ENCODE peak calls at places on chromosomes 16 and 17, in six cellular contexts. F is H1, O is K562, V is HCT116, N is GM12878, I is HepG2. S is an unnamed sample.

GRCh38 chr16:57952909-57953308 is 18.0 kb downstream of the CNGB1 start:
- DNase-seq in F (no peak), O (no peak), V (no peak), N (no peak), I (no peak), S (no peak)

GRCh38 chr16:88045820-88046303 is 94.6 kb downstream of the BANP start:
- DNase-seq in F (no peak), O (no peak), V (no peak), N (peak), I (no peak), S (no peak)

GRCh38 chr17:37391146-37391545 is 15.4 kb downstream of the C17orf78 start:
- DNase-seq in F (no peak), O (no peak), V (no peak), N (no peak), I (no peak), S (no peak)

GRCh38 chr17:63476494-63476856 is 386 bp upstream of the ACE start:
- DNase-seq in F (no peak), O (peak), V (no peak), N (no peak), I (no peak), S (no peak)

GRCh38 chr17:1561420-1562177 is 993 bp downstream of the PITPNA start:
- DNase-seq in F (no peak), O (peak), V (no peak), N (no peak), I (no peak), S (no peak)

GRCh38 chr16:73048292-73049050 is 543 bp upstream of the ZFHX3 start:
- DNase-seq in F (no peak), O (no peak), V (no peak), N (no peak), I (peak), S (no peak)

GRCh38 chr17:37147301-37147812 is 198.6 kb downstream of the AATF start:
- DNase-seq in F (no peak), O (no peak), V (no peak), N (peak), I (peak), S (no peak)

GRCh38 chr17:60712675-60713074 is 35.0 kb downstream of the BCAS3 start:
- DNase-seq in F (no peak), O (no peak), V (no peak), N (no peak), I (peak), S (no peak)

GRCh38 chr17:40190197-40191021 is 13.1 kb downstream of the RAPGEFL1 start:
- DNase-seq in F (no peak), O (no peak), V (no peak), N (no peak), I (peak), S (peak)

GRCh38 chr17:20063665-20064648 is 54.8 kb downstream of the SPECC1 start:
- DNase-seq in F (no peak), O (no peak), V (peak), N (peak), I (no peak), S (no peak)

GRCh38 chr17:75832164-75832651 is 12.0 kb downstream of the UNC13D start:
- DNase-seq in F (no peak), O (no peak), V (no peak), N (no peak), I (no peak), S (no peak)

GRCh38 chr17:55518549-55518948 is 7.3 kb upstream of the SMIM36 start:
- DNase-seq in F (no peak), O (no peak), V (no peak), N (no peak), I (no peak), S (no peak)

GRCh38 chr17:2076461-2076984 is 21.6 kb downstream of the HIC1 start:
- DNase-seq in F (no peak), O (no peak), V (no peak), N (no peak), I (no peak), S (no peak)

GRCh38 chr17:80892900-80893603 is 98.6 kb upstream of the CHMP6 start:
- DNase-seq in F (no peak), O (no peak), V (peak), N (no peak), I (no peak), S (no peak)

GRCh38 chr17:11369570-11369969 is 128.6 kb downstream of the SHISA6 start:
- DNase-seq in F (no peak), O (no peak), V (no peak), N (no peak), I (no peak), S (no peak)

GRCh38 chr17:77325537-77325825 is 184.7 kb downstream of the SEC14L1 start:
- DNase-seq in F (no peak), O (no peak), V (no peak), N (no peak), I (no peak), S (no peak)

GRCh38 chr17:79174905-79175856 is 100.6 kb downstream of the ENGASE start:
- DNase-seq in F (no peak), O (no peak), V (no peak), N (no peak), I (no peak), S (no peak)

GRCh38 chr16:58843675-58844074 is 109.6 kb upstream of the GOT2 start:
- DNase-seq in F (no peak), O (peak), V (peak), N (peak), I (peak), S (peak)

GRCh38 chr17:58829172-58829637 is 73.6 kb downstream of the PPM1E start:
- DNase-seq in F (no peak), O (no peak), V (no peak), N (no peak), I (peak), S (no peak)

GRCh38 chr17:31917065-31917529 is 15.6 kb upstream of the UTP6 start:
- DNase-seq in F (no peak), O (no peak), V (no peak), N (no peak), I (no peak), S (no peak)

DNA sequence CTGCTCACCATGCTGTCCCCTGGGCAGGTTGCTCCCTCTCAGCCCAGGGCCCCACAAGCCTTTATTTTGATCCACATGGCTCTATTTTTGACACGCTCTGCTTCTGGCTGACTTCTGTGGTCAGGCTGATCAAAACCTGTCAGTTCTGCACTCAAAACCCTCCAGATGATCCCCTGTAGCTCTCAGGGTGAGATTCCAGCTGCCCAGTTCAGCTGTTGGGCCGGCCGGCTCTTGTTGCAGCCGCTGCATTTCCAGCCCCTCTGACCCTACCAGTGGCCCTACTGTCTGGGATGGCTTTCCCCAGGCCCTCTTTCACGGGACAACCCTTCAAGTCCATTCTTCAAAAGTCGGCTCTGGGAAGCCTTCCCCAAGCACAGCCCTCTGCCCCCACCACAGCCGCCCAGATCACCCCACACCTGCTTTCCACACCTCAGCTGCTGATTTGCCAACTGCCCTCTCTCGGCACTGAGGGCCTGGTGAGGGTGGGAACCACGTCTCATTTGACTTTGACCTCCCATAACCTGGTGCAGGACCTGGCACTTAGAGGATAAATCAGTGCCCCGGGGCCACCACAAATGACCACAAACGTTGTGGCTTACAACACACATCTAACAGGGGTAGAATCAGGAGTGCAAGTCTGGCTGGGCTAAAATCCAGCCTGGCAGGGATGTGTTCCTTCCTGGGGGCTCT is 16.3 kb upstream of the CACNG4 start:
- DNase-seq in F (no peak), O (no peak), V (no peak), N (no peak), I (no peak), S (no peak)
- TF ChIP-seq ZNF274 in F (no peak), O (no peak), V (no peak), N (no peak), I (no peak), S (no peak)

DNA sequence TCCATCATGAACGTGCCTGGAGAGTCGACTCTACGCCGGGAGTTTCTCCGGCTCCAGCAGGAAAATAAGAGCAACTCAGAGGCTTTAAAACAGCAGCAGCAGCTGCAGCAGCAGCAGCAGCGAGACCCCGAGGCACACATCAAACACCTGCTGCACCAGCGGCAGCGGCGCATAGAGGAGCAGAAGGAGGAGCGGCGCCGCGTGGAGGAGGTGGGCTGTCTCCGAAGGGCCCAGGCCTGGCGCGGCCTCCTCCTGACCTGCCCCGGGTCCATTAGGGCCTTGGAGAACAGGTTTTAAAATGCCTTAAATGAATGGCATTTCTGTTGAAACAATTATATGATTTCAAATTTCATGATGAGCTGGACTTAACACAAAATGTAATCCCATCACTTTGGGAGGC is 11.8 kb upstream of the C17orf107 start:
- DNase-seq in F (no peak), O (no peak), V (no peak), N (no peak), I (no peak), S (no peak)
- TF ChIP-seq ZNF274 in F (no peak), O (no peak), V (no peak), N (no peak), I (no peak), S (no peak)

DNA sequence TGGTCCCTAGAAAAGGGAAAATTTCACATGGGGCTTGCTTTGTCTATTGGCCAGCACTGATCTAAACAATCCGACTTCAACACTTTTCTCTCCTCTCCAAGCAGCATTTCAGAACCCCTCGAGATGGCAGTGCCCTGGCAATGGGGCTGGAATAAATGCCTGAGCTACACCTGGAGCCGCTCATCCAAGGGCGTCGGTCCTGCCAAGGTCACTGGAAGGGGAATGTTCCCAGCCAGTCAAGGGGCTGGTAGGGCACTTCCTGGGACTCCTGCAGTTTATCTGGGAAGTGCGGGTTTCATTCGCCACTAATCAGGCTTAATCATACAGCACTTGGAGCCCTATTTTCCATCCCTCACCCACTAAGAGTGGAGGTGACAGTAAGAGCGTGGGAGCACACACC is 17.1 kb downstream of the MEAK7 start:
- DNase-seq in F (no peak), O (no peak), V (no peak), N (no peak), I (no peak), S (no peak)
- TF ChIP-seq ZNF274 in F (no peak), O (no peak), V (no peak), N (no peak), I (no peak), S (no peak)

GRCh38 chr16:3599121-3599520 is 12.3 kb downstream of the SLX4 start:
- DNase-seq in F (no peak), O (no peak), V (no peak), N (no peak), I (peak), S (no peak)
- TF ChIP-seq ZNF274 in F (no peak), O (no peak), V (no peak), N (no peak), I (no peak), S (no peak)

GRCh38 chr16:12518238-12519004 is 285.3 kb downstream of the CPPED1 start:
- DNase-seq in F (no peak), O (no peak), V (no peak), N (no peak), I (no peak), S (no peak)
- TF ChIP-seq ZNF274 in F (no peak), O (no peak), V (no peak), N (no peak), I (no peak), S (no peak)

GRCh38 chr17:47703191-47703591 is 9.2 kb downstream of the TBKBP1 start:
- DNase-seq in F (no peak), O (no peak), V (no peak), N (no peak), I (no peak), S (no peak)
- TF ChIP-seq ZNF274 in F (no peak), O (no peak), V (no peak), N (no peak), I (no peak), S (no peak)

GRCh38 chr16:1348926-1349325 is 2.8 kb downstream of the TSR3 start:
- DNase-seq in F (no peak), O (no peak), V (no peak), N (no peak), I (no peak), S (no peak)

GRCh38 chr16:1347286-1347855 is 4.3 kb downstream of the TSR3 start:
- DNase-seq in F (no peak), O (no peak), V (no peak), N (no peak), I (no peak), S (no peak)

GRCh38 chr16:1347962-1348361 is 3.7 kb downstream of the TSR3 start:
- DNase-seq in F (no peak), O (no peak), V (no peak), N (no peak), I (no peak), S (no peak)

GRCh38 chr16:1349351-1349750 is 2.3 kb downstream of the TSR3 start:
- DNase-seq in F (no peak), O (no peak), V (no peak), N (no peak), I (no peak), S (no peak)

GRCh38 chr16:1348441-1348840 is 3.2 kb downstream of the TSR3 start:
- DNase-seq in F (no peak), O (no peak), V (no peak), N (no peak), I (no peak), S (no peak)
- TF ChIP-seq ZNF274 in F (no peak), O (no peak), V (no peak), N (no peak), I (no peak), S (no peak)

DNA sequence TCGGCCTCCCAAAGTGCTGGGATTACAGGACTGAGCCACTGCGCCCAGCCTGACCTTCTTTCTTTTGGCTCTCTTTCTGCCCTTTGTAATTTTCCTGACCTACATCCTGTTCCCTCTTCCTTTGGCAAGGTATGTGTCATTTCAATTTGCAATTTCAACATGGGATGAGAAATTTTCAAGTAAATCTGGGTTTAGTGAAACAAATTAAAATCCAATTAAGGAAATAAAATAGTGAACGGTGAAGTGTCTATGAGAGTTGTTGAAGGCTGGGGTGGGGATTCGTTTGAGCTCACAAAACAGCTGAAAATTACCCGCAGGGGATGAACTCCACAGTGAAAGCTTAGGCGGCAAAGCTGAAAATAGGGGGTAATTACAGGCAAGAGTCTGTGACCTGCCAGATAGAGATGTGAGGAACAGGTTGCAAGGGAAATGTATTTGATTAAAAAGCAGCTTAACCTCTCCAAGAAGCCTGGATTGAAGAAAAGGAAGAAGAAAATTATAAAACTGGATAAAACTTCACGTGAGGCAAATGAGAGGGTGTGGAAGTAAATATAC is 277.7 kb downstream of the UTP18 start:
- DNase-seq in F (no peak), O (no peak), V (no peak), N (no peak), I (no peak), S (no peak)
- TF ChIP-seq ZNF274 in F (no peak), O (no peak), V (no peak), N (no peak), I (no peak), S (no peak)

S was measured in NT2/D1.